ENCODE peak calls at places on chromosomes 12 and 14, in seven cellular contexts. U is nephron progenitor cell; D is AG10803; R is activated CD8-positive, alpha-beta T cell treated with anti-CD3 and anti-CD28 coated beads for 36 hours; O is MCF 10A; C is progenitor cell of endocrine pancreas; Y is DND-41. M is an unnamed sample.

GRCh38 chr14:92590941-92591340 is 77.4 kb downstream of the RIN3 start:
- DNase-seq in U (no peak), D (peak; percentile 45), R (no peak), O (no peak), C (no peak), Y (no peak), M (no peak)

GRCh38 chr12:72790273-72790672 is 518.1 kb downstream of the TRHDE start:
- DNase-seq in U (no peak), D (no peak), R (no peak), O (peak; percentile 70), C (no peak), Y (no peak), M (no peak)

GRCh38 chr14:80202888-80203562 is 8.3 kb downstream of the DIO2 start:
- DNase-seq in U (peak; percentile 30), D (no peak), R (peak; percentile 51), O (peak; percentile 22), C (no peak), Y (peak; percentile 38), M (peak; percentile 57)

GRCh38 chr12:75350413-75350812 is 15.9 kb downstream of the GLIPR1L1 start:
- DNase-seq in U (no peak), D (no peak), R (no peak), O (no peak), C (no peak), Y (peak; percentile 66), M (no peak)

GRCh38 chr12:89084751-89085150 is 267.6 kb downstream of the DUSP6 start:
- DNase-seq in U (no peak), D (peak; percentile 78), R (no peak), O (no peak), C (no peak), Y (no peak), M (no peak)

GRCh38 chr14:100717371-100717770 is 9.3 kb upstream of the DLK1 start:
- DNase-seq in U (no peak), D (no peak), R (no peak), O (no peak), C (no peak), Y (no peak), M (no peak)

GRCh38 chr12:42705863-42706262 is 116.3 kb upstream of the PRICKLE1 start:
- DNase-seq in U (no peak), D (peak; percentile 84), R (no peak), O (peak; percentile 92), C (no peak), Y (no peak), M (no peak)

GRCh38 chr12:122137229-122137628 is 36.8 kb downstream of the IL31 start:
- DNase-seq in U (peak; percentile 48), D (no peak), R (no peak), O (no peak), C (no peak), Y (no peak), M (no peak)

GRCh38 chr12:67671892-67672291 is 23.3 kb downstream of the DYRK2 start:
- DNase-seq in U (no peak), D (no peak), R (no peak), O (no peak), C (no peak), Y (no peak), M (no peak)

GRCh38 chr12:16509411-16509810 is 96.6 kb downstream of the LMO3 start:
- DNase-seq in U (no peak), D (no peak), R (no peak), O (no peak), C (no peak), Y (no peak), M (no peak)

GRCh38 chr14:23882884-23883283 is 70.7 kb upstream of the DHRS4 start:
- DNase-seq in U (no peak), D (no peak), R (no peak), O (no peak), C (no peak), Y (no peak), M (no peak)

GRCh38 chr12:1698638-1699214 is 7.9 kb downstream of the ADIPOR2 start:
- DNase-seq in U (no peak), D (no peak), R (no peak), O (no peak), C (no peak), Y (no peak), M (no peak)

GRCh38 chr12:85690146-85690545 is 146.1 kb downstream of the RASSF9 start:
- DNase-seq in U (no peak), D (no peak), R (no peak), O (no peak), C (no peak), Y (no peak), M (no peak)

GRCh38 chr12:26636710-26637328 is 196.2 kb downstream of the ITPR2 start:
- DNase-seq in U (no peak), D (peak; percentile 49), R (no peak), O (peak; percentile 57), C (no peak), Y (no peak), M (no peak)

GRCh38 chr14:83988274-83988673 is 1541.7 kb upstream of the FLRT2 start:
- DNase-seq in U (no peak), D (no peak), R (no peak), O (peak; percentile 45), C (no peak), Y (no peak), M (no peak)

GRCh38 chr14:34172477-34173368 is 221.8 kb upstream of the EGLN3 start:
- DNase-seq in U (no peak), D (no peak), R (no peak), O (no peak), C (no peak), Y (no peak), M (no peak)

GRCh38 chr12:5292651-5293050 is 139.3 kb upstream of the NTF3 start:
- DNase-seq in U (no peak), D (no peak), R (no peak), O (no peak), C (no peak), Y (no peak), M (no peak)

GRCh38 chr12:5440973-5441372 is 9.1 kb downstream of the NTF3 start:
- DNase-seq in U (no peak), D (no peak), R (no peak), O (no peak), C (no peak), Y (no peak), M (no peak)

DNA sequence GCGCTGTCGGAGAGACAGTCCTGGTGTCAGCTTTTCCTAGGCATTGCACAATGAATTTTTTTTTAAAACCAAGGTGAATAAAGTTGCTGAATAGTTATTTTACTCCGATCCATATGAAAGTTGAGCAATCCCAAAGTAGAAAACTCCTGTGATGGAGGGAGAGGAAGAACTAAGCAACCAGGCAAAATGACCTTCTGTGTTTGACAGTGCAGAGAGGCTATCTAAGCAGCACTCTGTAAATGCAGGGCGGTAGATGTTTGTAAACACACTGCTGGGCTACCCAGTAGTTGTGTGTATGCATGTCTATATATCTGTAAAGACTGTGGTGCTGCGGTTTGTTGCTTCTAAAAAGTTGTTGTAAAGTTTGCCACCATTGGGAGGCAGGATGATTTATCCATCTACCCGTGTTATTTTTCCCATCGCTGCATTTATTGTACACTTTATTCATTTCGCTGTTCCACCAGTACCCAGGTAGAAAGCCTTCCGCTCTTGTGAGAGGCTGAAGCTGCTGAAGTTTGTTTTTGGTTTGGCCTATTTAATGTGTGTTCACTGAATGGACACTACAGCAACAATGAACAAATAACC is 1.3 kb downstream of the ETV6 start:
- DNase-seq in U (no peak), D (peak; percentile 37), R (peak; percentile 42), O (peak; percentile 57), C (no peak), Y (peak; percentile 38), M (peak; percentile 65)
- TF ChIP-seq CTCF in U (no peak), D (no peak), R (no peak), O (no peak), C (no peak), Y (peak; percentile 26), M (no peak)

GRCh38 chr12:125351788-125352187 is 286.6 kb downstream of the AACS start:
- DNase-seq in U (no peak), D (no peak), R (no peak), O (no peak), C (no peak), Y (no peak), M (no peak)

GRCh38 chr12:125340791-125341190 is 275.6 kb downstream of the AACS start:
- DNase-seq in U (no peak), D (peak; percentile 39), R (no peak), O (peak; percentile 52), C (no peak), Y (no peak), M (no peak)

GRCh38 chr12:125341422-125341821 is 276.2 kb downstream of the AACS start:
- DNase-seq in U (no peak), D (no peak), R (no peak), O (no peak), C (no peak), Y (no peak), M (no peak)

GRCh38 chr12:125343649-125344048 is 278.4 kb downstream of the AACS start:
- DNase-seq in U (no peak), D (no peak), R (no peak), O (no peak), C (no peak), Y (no peak), M (no peak)

GRCh38 chr12:125346361-125346760 is 281.1 kb downstream of the AACS start:
- DNase-seq in U (no peak), D (no peak), R (no peak), O (no peak), C (no peak), Y (no peak), M (no peak)
- TF ChIP-seq CTCF in U (no peak), D (no peak), R (no peak), O (no peak), C (no peak), Y (peak; percentile 4), M (no peak)

GRCh38 chr12:116607039-116607438 is 47.9 kb downstream of the MAP1LC3B2 start:
- DNase-seq in U (no peak), D (no peak), R (no peak), O (no peak), C (no peak), Y (no peak), M (no peak)

GRCh38 chr12:116612436-116612835 is 53.3 kb downstream of the MAP1LC3B2 start:
- DNase-seq in U (no peak), D (no peak), R (no peak), O (no peak), C (no peak), Y (no peak), M (no peak)

GRCh38 chr12:116609236-116609635 is 50.1 kb downstream of the MAP1LC3B2 start:
- DNase-seq in U (no peak), D (peak; percentile 28), R (no peak), O (no peak), C (no peak), Y (no peak), M (no peak)

GRCh38 chr12:116610971-116611541 is 51.9 kb downstream of the MAP1LC3B2 start:
- DNase-seq in U (no peak), D (no peak), R (peak; percentile 18), O (no peak), C (no peak), Y (no peak), M (peak; percentile 13)

GRCh38 chr12:116609715-116610114 is 50.5 kb downstream of the MAP1LC3B2 start:
- DNase-seq in U (peak; percentile 34), D (no peak), R (peak; percentile 64), O (no peak), C (no peak), Y (peak; percentile 71), M (peak; percentile 36)
- TF ChIP-seq CTCF in U (peak; percentile 37), D (peak; percentile 32), R (peak; percentile 61), O (no peak), C (peak; percentile 49), Y (peak; percentile 75), M (peak; percentile 31)

DNA sequence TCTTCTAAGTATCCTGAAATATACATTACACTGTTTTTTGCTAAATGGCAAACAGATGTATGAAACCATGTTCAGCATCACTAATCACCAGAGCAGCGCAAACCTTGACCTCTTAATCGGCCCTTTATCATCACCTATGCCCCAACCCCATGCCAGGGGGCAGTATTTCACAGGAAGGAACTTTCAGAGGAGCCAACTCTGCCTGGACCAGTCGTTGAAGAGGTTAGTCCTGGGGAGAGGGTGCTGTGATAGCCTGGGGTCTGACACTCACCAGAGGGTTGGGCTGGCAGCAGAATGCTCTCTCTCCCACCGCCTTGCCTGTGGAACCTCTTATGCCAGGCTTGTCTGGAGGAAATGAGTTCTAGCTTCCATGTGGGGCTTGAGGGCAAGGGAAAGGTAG is 411.7 kb downstream of the TMEM117 start:
- DNase-seq in U (peak; percentile 2), D (no peak), R (peak; percentile 1), O (no peak), C (no peak), Y (no peak), M (no peak)
- TF ChIP-seq CTCF in U (no peak), D (no peak), R (no peak), O (peak; percentile 16), C (peak; percentile 22), Y (peak; percentile 40), M (peak; percentile 6)

M was measured in GM12865.